ENCODE peak calls at places on chromosome 1, in six cellular contexts. X is transverse colon, T is fibroblast of the aortic adventitia, B is foreskin melanocyte, G is D341Med, Y is midbrain. E is an unnamed sample.

GRCh38 chr1:94672934-94673333 is 131.4 kb upstream of the F3 start:
- DNase-seq in X (no peak), T (no peak), B (no peak), G (no peak), Y (no peak), E (no peak)

GRCh38 chr1:229130028-229130668 is 140.8 kb upstream of the RAB4A start:
- DNase-seq in X (peak), T (no peak), B (no peak), G (no peak), Y (no peak), E (peak)

GRCh38 chr1:53390261-53390660 is 62.4 kb upstream of the LRP8 start:
- DNase-seq in X (peak), T (no peak), B (no peak), G (no peak), Y (peak), E (peak)

GRCh38 chr1:106465666-106466065 is 590.8 kb upstream of the PRMT6 start:
- DNase-seq in X (no peak), T (no peak), B (no peak), G (peak), Y (no peak), E (no peak)

GRCh38 chr1:52180176-52180575 is 38.3 kb downstream of the ZFYVE9 start:
- DNase-seq in X (no peak), T (no peak), B (no peak), G (no peak), Y (no peak), E (no peak)

GRCh38 chr1:84152649-84153056 is 8.6 kb downstream of the PRKACB start:
- DNase-seq in X (no peak), T (no peak), B (no peak), G (no peak), Y (no peak), E (no peak)

GRCh38 chr1:67578397-67579020 is 106.5 kb upstream of the GADD45A start:
- DNase-seq in X (no peak), T (no peak), B (no peak), G (no peak), Y (no peak), E (no peak)

GRCh38 chr1:67270569-67270968 is 37.1 kb upstream of the IL12RB2 start:
- DNase-seq in X (no peak), T (no peak), B (no peak), G (no peak), Y (no peak), E (no peak)

GRCh38 chr1:13702425-13703127 is 2.6 kb downstream of the PRDM2 start:
- DNase-seq in X (peak), T (no peak), B (no peak), G (no peak), Y (no peak), E (no peak)

GRCh38 chr1:229114781-229115417 is 156.0 kb upstream of the RAB4A start:
- DNase-seq in X (no peak), T (no peak), B (no peak), G (no peak), Y (no peak), E (no peak)

GRCh38 chr1:203581841-203582240 is 44.8 kb upstream of the ATP2B4 start:
- DNase-seq in X (no peak), T (no peak), B (no peak), G (no peak), Y (no peak), E (no peak)